ENCODE peak calls at places on chromosome 22, in seven cellular contexts. F is tibial artery; D is IMR-90; Y is dorsolateral prefrontal cortex; N is CD8-positive, alpha-beta T cell; Z is iPS DF 6.9; U is lung. C is an unnamed sample.

GRCh38 chr22:49099496-49100124 is 728.1 kb downstream of the BRD1 start:
- DNase-seq in N (no peak), U (no peak), D (no peak), F (peak; percentile 38), Y (no peak), Z (no peak), C (no peak)

GRCh38 chr22:23565942-23566715 is 14.0 kb downstream of the IGLL1 start:
- DNase-seq in U (no peak), Y (no peak), Z (no peak), D (no peak), N (no peak), F (no peak), C (no peak)

GRCh38 chr22:45376009-45376408 is 37.4 kb downstream of the SMC1B start:
- DNase-seq in F (no peak), D (no peak), N (no peak), Y (no peak), U (no peak), Z (no peak), C (no peak)

GRCh38 chr22:47114813-47115517 is 352.5 kb downstream of the TBC1D22A start:
- DNase-seq in D (no peak), F (no peak), Y (no peak), Z (no peak), N (no peak), U (no peak), C (no peak)

GRCh38 chr22:41478891-41479521 is 10.1 kb downstream of the ACO2 start:
- DNase-seq in U (peak; percentile 41), N (no peak), F (peak; percentile 30), D (peak; percentile 59), Z (no peak), Y (no peak), C (peak; percentile 57)

GRCh38 chr22:47020157-47020556 is 257.7 kb downstream of the TBC1D22A start:
- DNase-seq in F (no peak), N (no peak), Y (no peak), Z (no peak), U (no peak), D (peak; percentile 53), C (no peak)

GRCh38 chr22:31609716-31610115 is 52.3 kb downstream of the PISD start:
- DNase-seq in Z (no peak), D (no peak), U (no peak), Y (no peak), N (no peak), F (no peak), C (no peak)

GRCh38 chr22:24144471-24145115 is 36.7 kb upstream of the SUSD2 start:
- DNase-seq in N (no peak), Z (no peak), U (no peak), Y (no peak), D (no peak), F (no peak), C (no peak)

GRCh38 chr22:32574397-32574796 is 99.8 kb downstream of the FBXO7 start:
- DNase-seq in Z (no peak), Y (no peak), F (no peak), D (no peak), N (no peak), U (no peak), C (no peak)

GRCh38 chr22:19874307-19875060 is 19.8 kb upstream of the GNB1L start:
- DNase-seq in U (peak; percentile 86), D (no peak), Y (peak; percentile 55), N (peak; percentile 43), F (peak; percentile 23), Z (no peak), C (no peak)

GRCh38 chr22:40463017-40463631 is 92.7 kb downstream of the SGSM3 start:
- DNase-seq in D (no peak), F (no peak), Z (no peak), N (peak; percentile 57), Y (no peak), U (no peak), C (no peak)

GRCh38 chr22:48704335-48704734 is 1123.3 kb downstream of the BRD1 start:
- DNase-seq in F (no peak), N (no peak), D (no peak), Y (peak; percentile 33), Z (no peak), U (no peak), C (no peak)

GRCh38 chr22:41920271-41920976 is 5.5 kb upstream of the SHISA8 start:
- DNase-seq in Y (no peak), D (no peak), Z (no peak), N (no peak), F (no peak), U (no peak), C (no peak)

GRCh38 chr22:44944891-44945600 is 64.8 kb downstream of the PHF21B start:
- DNase-seq in D (no peak), Z (no peak), Y (no peak), F (no peak), U (no peak), N (no peak), C (no peak)

GRCh38 chr22:42366815-42367581 is 65.2 kb downstream of the NFAM1 start:
- DNase-seq in Z (no peak), D (no peak), N (no peak), U (no peak), Y (no peak), F (peak; percentile 30), C (no peak)

GRCh38 chr22:46007003-46007847 is 30.3 kb upstream of the WNT7B start:
- DNase-seq in D (peak; percentile 72), F (peak; percentile 68), N (no peak), Y (no peak), Z (no peak), U (peak; percentile 76), C (peak; percentile 82)

GRCh38 chr22:46518038-46518437 is 19.4 kb downstream of the CELSR1 start:
- DNase-seq in U (no peak), Z (no peak), Y (no peak), N (no peak), F (no peak), D (no peak), C (no peak)

GRCh38 chr22:46546466-46547178 is 9.2 kb upstream of the CELSR1 start:
- DNase-seq in Y (no peak), U (peak; percentile 79), Z (no peak), N (no peak), F (no peak), D (peak; percentile 23), C (no peak)

GRCh38 chr22:36333632-36334031 is 54.1 kb downstream of the MYH9 start:
- DNase-seq in Z (no peak), U (no peak), D (no peak), Y (no peak), F (no peak), N (no peak), C (no peak)

GRCh38 chr22:48846200-48846599 is 981.5 kb downstream of the BRD1 start:
- DNase-seq in Y (no peak), U (no peak), D (no peak), Z (no peak), F (no peak), N (no peak), C (no peak)

GRCh38 chr22:48906177-48906835 is 921.4 kb downstream of the BRD1 start:
- DNase-seq in N (no peak), D (no peak), Y (no peak), Z (no peak), U (no peak), F (no peak), C (no peak)

GRCh38 chr22:42408815-42409529 is 23.2 kb downstream of the NFAM1 start:
- DNase-seq in N (no peak), D (no peak), Z (no peak), U (no peak), F (no peak), Y (no peak), C (no peak)

GRCh38 chr22:29870574-29870973 is 12.4 kb upstream of the MTMR3 start:
- DNase-seq in F (no peak), U (no peak), Y (no peak), D (no peak), N (no peak), Z (no peak), C (no peak)

GRCh38 chr22:27825174-27825573 is 23.6 kb upstream of the MN1 start:
- DNase-seq in D (no peak), U (no peak), Y (no peak), Z (no peak), N (no peak), F (no peak), C (peak; percentile 4)

GRCh38 chr22:32987081-32987631 is 71.0 kb downstream of the SYN3 start:
- DNase-seq in F (no peak), Y (no peak), U (no peak), D (no peak), Z (no peak), N (no peak), C (no peak)

GRCh38 chr22:21055880-21056319 is 10.2 kb downstream of the LRRC74B start:
- DNase-seq in D (no peak), F (no peak), U (no peak), N (no peak), Z (no peak), Y (no peak), C (peak; percentile 21)

DNA sequence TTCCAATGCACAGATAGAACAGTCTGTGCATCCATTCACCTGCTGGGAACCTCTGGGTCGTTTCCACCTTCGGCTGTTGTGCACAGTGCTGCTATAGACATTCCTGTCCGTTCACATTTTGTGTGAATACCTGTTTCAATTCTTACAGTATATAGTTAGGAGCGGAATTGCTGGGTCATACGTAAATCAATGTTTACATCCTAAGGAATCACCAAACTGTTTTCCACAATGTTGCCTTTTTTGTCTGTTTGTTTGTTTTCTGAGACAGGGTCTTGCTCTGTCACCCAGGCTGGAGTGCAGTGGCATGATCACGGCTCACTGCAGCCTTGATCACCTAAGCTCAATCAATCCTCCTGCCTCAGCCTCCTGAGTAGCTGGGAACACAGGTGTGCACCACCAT is 158.3 kb downstream of the CRYBB2 start:
- DNase-seq in Z (no peak), D (no peak), F (no peak), U (no peak), N (no peak), Y (no peak), C (no peak)
- H3K4me3 ChIP-seq in Z (no peak overlapping the region), D (no peak overlapping the region), F (no peak overlapping the region), U (no peak overlapping the region), N (no peak overlapping the region), Y (no peak overlapping the region), C (no peak overlapping the region)

GRCh38 chr22:43862074-43862881 is at the start of gene SULT4A1:
- DNase-seq in Z (no peak), U (no peak), Y (peak; percentile 43), N (no peak), F (no peak), D (peak; percentile 54), C (no peak)
- H3K4me3 ChIP-seq in Z (peak within 1 kb of the TSS; percentile 75), U (no peak within 1 kb of the TSS), Y (peak within 1 kb of the TSS; percentile 59), N (no peak within 1 kb of the TSS), F (no peak within 1 kb of the TSS), D (peak within 1 kb of the TSS; percentile 50), C (no peak within 1 kb of the TSS)

GRCh38 chr22:37374571-37374970 is 52.7 kb downstream of the ELFN2 start:
- DNase-seq in F (no peak), U (no peak), Y (no peak), D (no peak), N (no peak), Z (no peak), C (no peak)
- H3K4me3 ChIP-seq in F (no peak overlapping the region), U (no peak overlapping the region), Y (no peak overlapping the region), D (no peak overlapping the region), N (no peak overlapping the region), Z (no peak overlapping the region), C (no peak overlapping the region)

DNA sequence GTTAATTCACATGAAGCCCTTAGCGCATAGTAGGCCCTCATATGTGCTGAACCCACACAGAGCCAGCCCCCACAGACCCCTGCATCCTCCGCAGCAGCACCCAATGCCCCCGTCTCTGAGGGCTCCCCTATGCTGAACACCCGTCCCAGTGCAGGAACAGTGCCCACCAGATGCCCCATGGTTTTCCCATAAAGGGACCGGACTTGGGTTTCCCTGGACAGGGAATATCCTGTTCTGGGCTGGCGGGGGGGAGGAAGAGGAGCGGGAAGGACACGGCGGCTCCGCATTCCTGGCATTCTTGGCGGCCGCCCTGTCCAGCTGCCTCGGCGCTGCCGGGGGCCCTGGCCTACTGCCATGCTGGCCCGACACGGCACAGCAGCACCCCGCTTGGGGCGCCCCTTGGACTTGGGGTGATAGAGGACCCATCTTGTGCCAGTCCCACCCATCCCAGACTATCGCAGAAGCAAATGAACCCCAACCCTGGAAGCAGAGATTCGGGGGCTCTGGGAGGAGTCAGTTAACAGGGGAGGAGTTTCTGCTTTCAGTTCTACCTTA is 23.7 kb upstream of the CBX7 start:
- DNase-seq in Z (no peak), N (no peak), F (peak; percentile 53), D (peak; percentile 58), Y (no peak), U (no peak), C (no peak)
- H3K4me3 ChIP-seq in Z (no peak overlapping the region), N (no peak overlapping the region), F (no peak overlapping the region), D (no peak overlapping the region), Y (no peak overlapping the region), U (no peak overlapping the region), C (no peak overlapping the region)

C was measured in HL-60.